ENCODE peak calls at places on chromosomes 11 and 22, in seven cellular contexts. T is effector memory CD4-positive, alpha-beta T cell; Y is CD8-positive, alpha-beta memory T cell; I is IMR-90; H is uterus; Q is heart left ventricle; F is tibial nerve. B is an unnamed sample. For H3K36me3 and H3K4me1, the result is how much of the 10 kb centered on the place peaks cover.

GRCh38 chr11:125423247-125423849 is 72.7 kb downstream of the FEZ1 start:
- DNase-seq in T (no peak), Y (no peak), I (no peak), H (no peak), Q (no peak), F (no peak), B (no peak)

GRCh38 chr11:18171377-18172000 is 1.1 kb upstream of the MRGPRX4 start:
- DNase-seq in T (no peak), Y (no peak), I (no peak), H (no peak), Q (no peak), F (peak), B (no peak)

GRCh38 chr11:69442807-69443137 is 38.7 kb upstream of the LINC01488 start:
- DNase-seq in T (no peak), Y (no peak), I (peak), H (no peak), Q (peak), F (no peak), B (peak)

GRCh38 chr11:18046116-18046777 is at the start of gene TPH1:
- DNase-seq in T (no peak), Y (no peak), I (peak), H (peak), Q (peak), F (no peak), B (peak)

GRCh38 chr11:63862923-63863322 is 24.0 kb downstream of the MARK2 start:
- DNase-seq in T (no peak), Y (no peak), I (no peak), H (no peak), Q (no peak), F (no peak), B (no peak)

GRCh38 chr11:134477486-134477885 is 65.4 kb upstream of the B3GAT1 start:
- DNase-seq in T (no peak), Y (no peak), I (no peak), H (no peak), Q (no peak), F (no peak), B (no peak)

GRCh38 chr22:46576556-46577351 is 39.3 kb upstream of the CELSR1 start:
- DNase-seq in T (peak), Y (peak), I (peak), H (no peak), Q (peak), F (no peak), B (no peak)

GRCh38 chr11:16279524-16279923 is 76.8 kb downstream of the SOX6 start:
- DNase-seq in T (no peak), Y (no peak), I (no peak), H (no peak), Q (no peak), F (no peak), B (no peak)

GRCh38 chr11:114774599-114775365 is 96.5 kb downstream of the NXPE2 start:
- DNase-seq in T (no peak), Y (no peak), I (peak), H (no peak), Q (peak), F (no peak), B (no peak)

GRCh38 chr11:69819541-69820070 is 390 bp upstream of the FGF3 start:
- DNase-seq in T (no peak), Y (no peak), I (no peak), H (no peak), Q (no peak), F (no peak), B (no peak)

GRCh38 chr11:41720761-41721160 is 261.3 kb upstream of the LRRC4C start:
- DNase-seq in T (no peak), Y (no peak), I (no peak), H (no peak), Q (no peak), F (no peak), B (no peak)

GRCh38 chr11:46963848-46964247 is 27.3 kb downstream of the CSTPP1 start:
- DNase-seq in T (no peak), Y (no peak), I (no peak), H (no peak), Q (no peak), F (no peak), B (no peak)

GRCh38 chr22:50503475-50504145 is 3.9 kb downstream of the LMF2 start:
- DNase-seq in T (no peak), Y (no peak), I (no peak), H (no peak), Q (no peak), F (no peak), B (no peak)

GRCh38 chr22:24875862-24876506 is 70.0 kb downstream of the SGSM1 start:
- DNase-seq in T (no peak), Y (no peak), I (no peak), H (no peak), Q (no peak), F (no peak), B (no peak)

GRCh38 chr11:122775675-122776271 is 62.5 kb upstream of the CRTAM start:
- DNase-seq in T (no peak), Y (no peak), I (no peak), H (no peak), Q (no peak), F (no peak), B (no peak)

GRCh38 chr11:10913996-10914514 is 56.2 kb upstream of the ZBED5 start:
- DNase-seq in T (no peak), Y (no peak), I (no peak), H (no peak), Q (no peak), F (no peak), B (no peak)

GRCh38 chr22:49156662-49157285 is 670.9 kb downstream of the BRD1 start:
- DNase-seq in T (no peak), Y (no peak), I (no peak), H (no peak), Q (no peak), F (no peak), B (peak)

GRCh38 chr11:115164774-115165173 is 339.4 kb downstream of the CADM1 start:
- DNase-seq in T (no peak), Y (no peak), I (no peak), H (no peak), Q (no peak), F (no peak), B (no peak)

GRCh38 chr11:66877585-66877984 is 20.7 kb downstream of the LRFN4 start:
- DNase-seq in T (no peak), Y (no peak), I (peak), H (no peak), Q (no peak), F (no peak), B (no peak)

GRCh38 chr11:73313652-73314051 is 5.6 kb downstream of the ARHGEF17 start:
- DNase-seq in T (no peak), Y (no peak), I (no peak), H (no peak), Q (no peak), F (no peak), B (no peak)

GRCh38 chr11:124648610-124649009 is 24.9 kb downstream of the SIAE start:
- DNase-seq in T (no peak), Y (no peak), I (no peak), H (no peak), Q (no peak), F (no peak), B (no peak)

GRCh38 chr11:43989162-43989961 is 46.9 kb downstream of the C11orf96 start:
- DNase-seq in T (no peak), Y (no peak), I (no peak), H (peak), Q (peak), F (peak), B (peak)

GRCh38 chr22:43876866-43877509 is 14.7 kb upstream of the SULT4A1 start:
- DNase-seq in T (no peak), Y (no peak), I (no peak), H (no peak), Q (no peak), F (no peak), B (no peak)

DNA sequence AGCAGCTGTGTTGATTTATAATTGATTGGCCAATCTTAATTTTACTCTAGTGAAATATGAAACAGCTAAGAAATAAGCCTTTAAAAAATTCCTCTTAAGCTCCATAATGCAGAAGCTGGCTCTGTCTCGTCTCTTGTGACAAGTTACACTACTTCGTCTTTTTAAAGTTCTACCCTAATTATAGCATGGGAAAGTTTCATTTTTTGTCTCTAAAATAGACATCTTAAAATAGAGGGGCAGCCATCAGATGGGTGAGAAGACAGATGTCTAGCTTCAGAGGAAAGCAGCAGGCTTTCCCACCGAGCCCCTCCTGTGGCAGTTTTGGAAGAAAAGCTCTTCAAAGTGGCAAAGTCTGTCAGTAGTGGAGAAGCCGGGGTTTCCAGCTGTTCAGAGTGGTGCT is 39.5 kb downstream of the XRRA1 start:
- DNase-seq in T (no peak), Y (no peak), I (no peak), H (no peak), Q (no peak), F (no peak), B (no peak)
- H3K36me3 ChIP-seq in T (under half), Y (under half), I (under half), H (under half), Q (half or more), F (under half), B (under half)

DNA sequence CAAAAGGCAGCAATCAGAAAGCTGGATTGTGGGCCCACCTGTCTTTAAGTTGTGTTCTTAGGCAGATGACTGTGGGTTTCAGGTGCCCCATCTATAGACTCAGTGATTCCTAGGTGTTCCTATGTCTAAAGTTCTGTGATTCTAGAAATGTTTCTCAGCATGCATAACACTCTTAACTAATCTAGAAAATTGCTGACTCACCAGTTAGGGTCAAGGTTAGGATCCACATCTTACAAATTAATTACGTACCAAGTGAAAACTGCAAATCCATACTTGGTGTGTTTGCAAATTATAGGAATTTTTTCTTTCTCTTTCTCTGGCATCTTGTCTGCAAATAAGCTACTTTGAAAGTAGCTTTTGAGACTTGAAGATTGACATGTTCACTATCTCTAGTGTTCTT is 7.7 kb downstream of the CECR2 start:
- DNase-seq in T (no peak), Y (no peak), I (no peak), H (no peak), Q (no peak), F (no peak), B (no peak)
- H3K4me1 ChIP-seq in T (under half), Y (under half), I (under half), H (under half), Q (under half), F (under half), B (under half)

GRCh38 chr11:35121326-35121865 is 17.6 kb upstream of the CD44 start:
- DNase-seq in T (no peak), Y (no peak), I (no peak), H (no peak), Q (no peak), F (no peak), B (no peak)

GRCh38 chr11:35122308-35122707 is 16.7 kb upstream of the CD44 start:
- DNase-seq in T (no peak), Y (peak), I (no peak), H (no peak), Q (no peak), F (no peak), B (no peak)

GRCh38 chr11:35127619-35128018 is 11.4 kb upstream of the CD44 start:
- DNase-seq in T (no peak), Y (no peak), I (no peak), H (no peak), Q (no peak), F (no peak), B (no peak)

GRCh38 chr11:35126879-35127576 is 11.9 kb upstream of the CD44 start:
- DNase-seq in T (no peak), Y (no peak), I (no peak), H (no peak), Q (no peak), F (no peak), B (no peak)

GRCh38 chr11:35126000-35126878 is 12.7 kb upstream of the CD44 start:
- DNase-seq in T (no peak), Y (no peak), I (no peak), H (no peak), Q (no peak), F (no peak), B (no peak)
- H3K27ac ChIP-seq in T (peak), Y (no peak), I (no peak), H (no peak), Q (no peak), F (no peak), B (no peak)

GRCh38 chr11:65537296-65537597 is 12.4 kb downstream of the SCYL1 start:
- DNase-seq in T (no peak), Y (no peak), I (no peak), H (no peak), Q (no peak), F (no peak), B (no peak)

GRCh38 chr11:65538232-65538914 is 13.5 kb downstream of the SCYL1 start:
- DNase-seq in T (no peak), Y (no peak), I (no peak), H (no peak), Q (no peak), F (no peak), B (no peak)

GRCh38 chr11:65536412-65537295 is 11.8 kb downstream of the SCYL1 start:
- DNase-seq in T (no peak), Y (no peak), I (no peak), H (no peak), Q (no peak), F (no peak), B (no peak)

GRCh38 chr11:65538915-65539374 is 14.1 kb downstream of the SCYL1 start:
- DNase-seq in T (no peak), Y (no peak), I (no peak), H (no peak), Q (no peak), F (no peak), B (no peak)

GRCh38 chr11:65537620-65538231 is 12.8 kb downstream of the SCYL1 start:
- DNase-seq in T (no peak), Y (no peak), I (no peak), H (no peak), Q (no peak), F (no peak), B (no peak)
- H3K36me3 ChIP-seq in T (under half), Y (under half), I (half or more), H (under half), Q (half or more), F (under half), B (half or more)

DNA sequence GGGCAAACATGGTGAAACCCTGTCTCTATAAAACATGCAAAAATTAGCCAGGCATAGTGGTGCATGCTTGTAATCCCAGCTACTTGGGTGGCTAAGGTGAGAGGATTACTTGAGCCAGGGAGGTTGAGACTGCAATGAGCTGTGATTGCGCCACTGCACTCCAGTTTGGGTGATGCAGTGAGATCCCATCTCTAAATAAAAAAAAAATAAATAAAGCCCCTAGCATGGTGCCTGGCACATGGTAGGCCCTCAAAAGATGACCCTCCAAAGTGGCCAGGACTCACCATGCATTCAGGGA is 74.6 kb downstream of the PTPRJ start:
- DNase-seq in T (no peak), Y (no peak), I (no peak), H (no peak), Q (no peak), F (no peak), B (no peak)
- H3K4me1 ChIP-seq in T (half or more), Y (half or more), I (under half), H (under half), Q (under half), F (under half), B (under half)

DNA sequence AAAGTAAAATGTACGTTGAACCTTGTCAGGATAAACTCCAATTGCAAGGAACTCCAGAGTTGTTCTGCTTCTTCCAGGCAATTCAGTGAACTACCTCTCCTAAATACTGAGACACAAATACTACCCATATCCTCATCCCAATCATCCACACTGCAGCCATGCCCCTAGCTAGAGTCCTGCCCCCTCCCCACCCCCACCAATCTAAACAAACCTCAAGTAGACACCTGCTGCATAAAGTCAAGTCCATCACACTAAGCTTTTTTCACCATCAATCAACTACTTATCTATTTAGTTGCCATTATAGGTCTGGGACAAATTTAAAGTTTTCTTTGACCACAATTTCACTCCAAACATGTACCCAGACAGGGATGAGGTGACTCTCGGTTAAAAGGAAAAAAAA is 93.2 kb upstream of the APOA1 start:
- DNase-seq in T (no peak), Y (no peak), I (no peak), H (no peak), Q (no peak), F (no peak), B (no peak)
- H3K27ac ChIP-seq in T (peak), Y (peak), I (no peak), H (peak), Q (peak), F (peak), B (no peak)

GRCh38 chr11:12166299-12167092 is 56.1 kb downstream of the MICAL2 start:
- DNase-seq in T (no peak), Y (no peak), I (no peak), H (no peak), Q (peak), F (no peak), B (no peak)
- H3K36me3 ChIP-seq in T (under half), Y (under half), I (under half), H (under half), Q (under half), F (under half), B (under half)

DNA sequence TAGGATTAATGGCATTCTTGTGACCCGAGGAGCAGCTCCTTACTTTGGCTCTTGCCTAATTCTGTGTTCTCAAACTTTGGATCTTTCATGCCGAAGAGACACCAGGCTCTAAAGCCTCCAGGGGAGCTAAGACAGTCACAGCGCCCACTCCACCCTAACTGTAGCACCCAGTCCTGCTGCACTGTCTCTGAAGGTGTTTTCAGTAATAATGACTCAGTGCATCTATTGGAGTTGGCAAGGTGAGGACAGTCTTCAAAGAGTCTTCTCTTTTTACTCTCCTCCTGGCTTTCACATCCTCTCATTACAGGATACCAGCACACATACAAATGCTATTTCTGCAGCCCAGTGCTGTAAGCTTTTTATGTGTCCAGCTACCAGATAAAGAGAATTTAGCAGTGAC is 69.4 kb downstream of the PPFIBP2 start:
- DNase-seq in T (no peak), Y (no peak), I (no peak), H (no peak), Q (no peak), F (no peak), B (no peak)
- H3K4me1 ChIP-seq in T (under half), Y (under half), I (under half), H (under half), Q (under half), F (half or more), B (under half)

GRCh38 chr11:9565822-9566560 is 7.5 kb upstream of the WEE1 start:
- DNase-seq in T (peak), Y (peak), I (peak), H (peak), Q (peak), F (peak), B (peak)
- H3K27ac ChIP-seq in T (no peak), Y (peak), I (peak), H (peak), Q (peak), F (peak), B (peak)

DNA sequence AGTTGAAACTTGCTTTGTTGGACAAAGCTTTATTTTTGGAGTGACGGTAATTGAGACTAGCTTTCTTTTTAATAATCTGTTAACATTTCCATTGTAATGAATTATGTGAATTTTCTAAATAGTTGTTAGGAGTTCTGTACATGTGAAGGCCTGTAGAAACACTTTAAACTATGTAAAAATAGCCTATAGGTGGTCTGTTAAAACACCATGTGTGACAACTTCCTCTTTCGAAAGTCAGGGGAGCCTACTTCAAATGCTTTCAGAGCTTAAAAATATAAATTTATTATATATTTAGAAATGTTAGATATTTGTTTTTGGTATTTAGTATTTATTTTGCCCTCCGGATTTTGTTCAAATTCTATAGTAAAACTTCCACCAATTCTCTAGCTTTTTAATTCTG is 28.7 kb downstream of the DDIAS start:
- DNase-seq in T (no peak), Y (no peak), I (no peak), H (no peak), Q (no peak), F (no peak), B (no peak)
- H3K36me3 ChIP-seq in T (under half), Y (under half), I (under half), H (under half), Q (under half), F (under half), B (under half)

B was measured in tibial artery.